ENCODE peak calls at places on chromosomes 2 and 18, in nine cellular contexts. I is body of pancreas, T is GM12865, L is uterus, R is LoVo, H is right cardiac atrium, K is tibial artery, U is HT-29, Y is GM20000. N is an unnamed sample.

GRCh38 chr2:112486895-112487294 is 4.9 kb downstream of the TTL start:
- DNase-seq in T (no peak), Y (no peak), R (no peak), U (no peak), I (no peak), H (no peak), K (no peak), L (no peak), N (no peak)

GRCh38 chr2:191065785-191066184 is 51.8 kb upstream of the STAT1 start:
- DNase-seq in R (no peak), H (no peak), I (no peak), L (no peak), K (no peak), T (no peak), Y (no peak), U (no peak), N (no peak)

GRCh38 chr2:238786792-238787490 is 60.9 kb upstream of the TWIST2 start:
- DNase-seq in K (no peak), Y (no peak), T (no peak), L (no peak), U (no peak), R (no peak), I (no peak), H (no peak), N (no peak)

GRCh38 chr2:171711351-171711750 is 24.1 kb downstream of the DYNC1I2 start:
- DNase-seq in L (no peak), R (no peak), I (no peak), U (no peak), T (no peak), H (no peak), Y (no peak), K (no peak), N (no peak)

GRCh38 chr2:191202881-191203397 is 42.3 kb upstream of the MYO1B start:
- DNase-seq in K (no peak), U (no peak), L (peak), H (peak), Y (no peak), R (no peak), T (peak), I (peak), N (peak)

GRCh38 chr18:46478796-46479195 is 178.2 kb downstream of the LOXHD1 start:
- DNase-seq in Y (no peak), K (no peak), H (no peak), U (no peak), L (no peak), T (no peak), I (no peak), R (no peak), N (no peak)

GRCh38 chr2:25951071-25951547 is 31.2 kb downstream of the KIF3C start:
- DNase-seq in H (peak), I (peak), T (peak), L (peak), R (peak), U (peak), K (peak), Y (peak), N (peak)

GRCh38 chr18:79068299-79068945 is 772 bp upstream of the ATP9B start:
- DNase-seq in U (no peak), I (peak), K (no peak), Y (no peak), L (no peak), R (no peak), H (no peak), T (peak), N (no peak)

GRCh38 chr2:65939687-65940086 is 495.2 kb upstream of the MEIS1 start:
- DNase-seq in Y (no peak), T (no peak), U (no peak), H (no peak), L (no peak), K (no peak), I (no peak), R (no peak), N (no peak)

GRCh38 chr18:44856157-44856556 is 175.5 kb downstream of the SETBP1 start:
- DNase-seq in H (no peak), I (no peak), U (no peak), K (no peak), R (no peak), Y (no peak), L (no peak), T (no peak), N (no peak)

GRCh38 chr18:69948919-69949537 is 1.4 kb upstream of the CD226 start:
- DNase-seq in T (peak), H (peak), Y (peak), L (no peak), K (peak), R (no peak), U (no peak), I (peak), N (no peak)

GRCh38 chr2:234694244-234695013 is 197.5 kb upstream of the ARL4C start:
- DNase-seq in L (no peak), Y (no peak), H (no peak), I (no peak), K (no peak), T (no peak), U (peak), R (peak), N (no peak)

GRCh38 chr2:52821631-52822030 is 946.0 kb upstream of the CHAC2 start:
- DNase-seq in H (no peak), R (no peak), T (no peak), K (no peak), Y (no peak), L (no peak), I (no peak), U (peak), N (no peak)

GRCh38 chr2:30721241-30721640 is 86.0 kb downstream of the CAPN13 start:
- DNase-seq in T (no peak), H (no peak), U (no peak), I (no peak), K (no peak), R (no peak), L (no peak), Y (no peak), N (no peak)

GRCh38 chr2:218898109-218898878 is 17.6 kb downstream of the WNT10A start:
- DNase-seq in L (peak), Y (peak), R (peak), I (peak), H (peak), U (peak), K (peak), T (peak), N (peak)

GRCh38 chr2:34652636-34653035 is 1053.5 kb upstream of the FAM98A start:
- DNase-seq in R (peak), T (peak), Y (no peak), I (no peak), L (no peak), K (no peak), U (peak), H (no peak), N (no peak)

GRCh38 chr18:500556-501405 is at the start of gene COLEC12:
- DNase-seq in T (no peak), U (no peak), I (no peak), H (peak), K (no peak), Y (no peak), L (peak), R (no peak), N (peak)

GRCh38 chr2:19195681-19196080 is 162.7 kb downstream of the OSR1 start:
- DNase-seq in R (no peak), K (no peak), T (no peak), Y (no peak), I (no peak), L (no peak), U (no peak), H (no peak), N (no peak)

GRCh38 chr2:1593371-1594205 is 150.7 kb downstream of the PXDN start:
- DNase-seq in L (no peak), Y (no peak), T (no peak), H (peak), K (no peak), I (no peak), R (peak), U (peak), N (no peak)

GRCh38 chr18:66495844-66496243 is 108.0 kb downstream of the CDH19 start:
- DNase-seq in L (no peak), I (peak), Y (peak), T (peak), U (peak), K (no peak), R (peak), H (no peak), N (peak)

GRCh38 chr2:167192833-167193232 is 304.6 kb downstream of the XIRP2 start:
- DNase-seq in Y (no peak), K (no peak), T (no peak), U (no peak), L (no peak), I (no peak), R (no peak), H (no peak), N (no peak)

GRCh38 chr18:55506074-55506473 is 81.9 kb downstream of the TCF4 start:
- DNase-seq in R (no peak), K (no peak), L (no peak), U (no peak), T (no peak), H (no peak), I (no peak), Y (no peak), N (no peak)

GRCh38 chr2:145200307-145200706 is 680.4 kb upstream of the ZEB2 start:
- DNase-seq in T (no peak), Y (no peak), I (no peak), K (no peak), U (no peak), H (no peak), R (no peak), L (no peak), N (no peak)

GRCh38 chr2:168624028-168624427 is 168.0 kb downstream of the CERS6 start:
- DNase-seq in H (no peak), L (no peak), T (no peak), R (no peak), K (no peak), Y (no peak), I (no peak), U (no peak), N (no peak)

GRCh38 chr18:27595121-27595848 is 410.2 kb upstream of the CHST9 start:
- DNase-seq in Y (no peak), L (no peak), R (no peak), U (no peak), I (no peak), K (no peak), T (no peak), H (no peak), N (no peak)

GRCh38 chr2:84919885-84920580 is 14.6 kb downstream of the TMSB10 start:
- DNase-seq in Y (peak), K (peak), I (peak), U (peak), H (no peak), T (peak), R (peak), L (peak), N (no peak)

GRCh38 chr2:48984922-48985321 is 169.4 kb downstream of the FSHR start:
- DNase-seq in H (no peak), U (no peak), L (no peak), T (peak), Y (no peak), R (no peak), K (no peak), I (no peak), N (no peak)

GRCh38 chr2:15560404-15560987 is 638 bp downstream of the NBAS start:
- DNase-seq in I (peak), H (no peak), Y (peak), R (no peak), K (no peak), L (no peak), T (peak), U (peak), N (no peak)

GRCh38 chr18:9946831-9947230 is 33.0 kb downstream of the VAPA start:
- DNase-seq in R (no peak), I (no peak), Y (no peak), K (no peak), L (no peak), U (no peak), T (no peak), H (no peak), N (no peak)

GRCh38 chr2:205139822-205140612 is 542.3 kb upstream of the NRP2 start:
- DNase-seq in T (no peak), U (no peak), H (peak), K (no peak), Y (no peak), I (peak), L (peak), R (no peak), N (peak)

GRCh38 chr2:124699001-124699565 is 674.0 kb downstream of the CNTNAP5 start:
- DNase-seq in I (no peak), L (no peak), Y (no peak), H (no peak), R (no peak), U (no peak), T (no peak), K (no peak), N (no peak)

GRCh38 chr2:28269019-28269784 is 123.5 kb upstream of the FOSL2 start:
- DNase-seq in K (no peak), H (no peak), T (no peak), Y (no peak), I (peak), L (no peak), U (peak), R (peak), N (no peak)

GRCh38 chr18:57951999-57952774 is 91.8 kb upstream of the NEDD4L start:
- DNase-seq in I (no peak), T (no peak), K (no peak), U (no peak), Y (no peak), R (no peak), H (no peak), L (no peak), N (no peak)

N was measured in heart right ventricle.